ENCODE peak calls at places on chromosomes 7 and 10, in nine cellular contexts. J is GM04504, P is spleen, B is Ammon's horn, H is fibroblast of gingiva, K is mesenteric fat pad, L is frontal cortex, G is H9, Y is T-cell. O is an unnamed sample.

GRCh38 chr7:100456561-100456957 is 7.5 kb downstream of the SPACDR start:
- DNase-seq in Y (no peak), H (no peak), L (no peak), P (no peak), G (peak), J (no peak), K (no peak), B (no peak), O (peak)

GRCh38 chr10:94076325-94076841 is 82.7 kb downstream of the PLCE1 start:
- DNase-seq in H (peak), J (no peak), G (no peak), P (no peak), B (peak), L (no peak), K (no peak), Y (no peak), O (peak)

GRCh38 chr7:33790746-33791145 is 114.6 kb upstream of the BMPER start:
- DNase-seq in B (no peak), G (peak), L (no peak), H (no peak), Y (no peak), K (no peak), P (no peak), J (no peak), O (peak)

GRCh38 chr7:145105561-145105960 is 269.7 kb upstream of the TPK1 start:
- DNase-seq in L (no peak), Y (no peak), B (no peak), J (no peak), H (no peak), K (no peak), G (no peak), P (no peak), O (no peak)

GRCh38 chr10:97771913-97772823 is at the start of gene SFRP5:
- DNase-seq in K (no peak), B (no peak), P (no peak), J (no peak), Y (no peak), G (peak), L (no peak), H (no peak), O (peak)

GRCh38 chr7:42233939-42234338 is 3.1 kb downstream of the GLI3 start:
- DNase-seq in J (no peak), H (no peak), B (no peak), K (no peak), Y (no peak), G (no peak), L (no peak), P (no peak), O (no peak)

GRCh38 chr10:35470535-35470934 is 134.2 kb downstream of the CCNY start:
- DNase-seq in J (no peak), L (no peak), B (peak), K (no peak), P (no peak), H (no peak), G (no peak), Y (no peak), O (peak)

GRCh38 chr10:83952273-83952672 is 187.0 kb upstream of the GHITM start:
- DNase-seq in L (no peak), J (no peak), G (no peak), P (no peak), H (no peak), Y (no peak), B (no peak), K (no peak), O (no peak)

GRCh38 chr7:117269895-117270294 is 53.0 kb downstream of the WNT2 start:
- DNase-seq in K (no peak), G (no peak), P (no peak), B (no peak), Y (no peak), H (peak), J (peak), L (no peak), O (no peak)

GRCh38 chr7:157500171-157500960 is 163.6 kb downstream of the DNAJB6 start:
- DNase-seq in L (no peak), P (peak), B (no peak), G (peak), Y (no peak), H (no peak), J (no peak), K (peak), O (no peak)

GRCh38 chr7:118671149-118671548 is 446.6 kb downstream of the ANKRD7 start:
- DNase-seq in P (no peak), Y (no peak), B (no peak), L (no peak), G (no peak), K (no peak), H (no peak), J (no peak), O (no peak)

O was measured in iPS-NIHi11.